ENCODE peak calls at places on chromosomes 5 and 9, in eight cellular contexts. K is fibroblast of lung, C is cardiac muscle cell, B is right cardiac atrium, E is mesendoderm, Z is sigmoid colon, R is osteoblast, V is mammary epithelial cell. P is an unnamed sample. For H3K4me1, the result is how much of the 10 kb centered on the place peaks cover.

GRCh38 chr5:173498871-173499470 is 117.5 kb downstream of the BOD1 start:
- DNase-seq in K (peak), V (no peak), R (peak), E (peak), Z (no peak), B (no peak), C (peak), P (no peak)

GRCh38 chr5:115810776-115811175 is 5.7 kb downstream of the CDO1 start:
- DNase-seq in B (no peak), Z (no peak), C (no peak), R (peak), K (peak), E (no peak), V (no peak), P (no peak)

GRCh38 chr9:110890416-110890815 is 147.9 kb downstream of the LPAR1 start:
- DNase-seq in C (peak), K (no peak), Z (no peak), R (no peak), B (no peak), V (no peak), E (no peak), P (no peak)

GRCh38 chr5:115873392-115873791 is 31.7 kb downstream of the AP3S1 start:
- DNase-seq in C (no peak), K (peak), Z (no peak), V (peak), R (peak), B (no peak), E (no peak), P (no peak)

GRCh38 chr9:20236676-20237075 is 385.6 kb downstream of the MLLT3 start:
- DNase-seq in K (no peak), R (no peak), V (peak), C (no peak), B (no peak), Z (no peak), E (no peak), P (no peak)

GRCh38 chr5:137622850-137623249 is 113.0 kb downstream of the KLHL3 start:
- DNase-seq in R (no peak), Z (peak), C (peak), E (no peak), B (peak), K (peak), V (peak), P (peak)

GRCh38 chr9:121201045-121201737 is 478 bp downstream of the RAB14 start:
- DNase-seq in V (peak), C (peak), E (peak), K (peak), Z (peak), R (peak), B (peak), P (no peak)

GRCh38 chr9:110921705-110922104 is 116.6 kb downstream of the LPAR1 start:
- DNase-seq in K (no peak), R (no peak), V (no peak), Z (no peak), B (no peak), C (no peak), E (no peak), P (no peak)

GRCh38 chr9:129731477-129732085 is 21.3 kb downstream of the PTGES start:
- DNase-seq in C (no peak), E (no peak), Z (no peak), V (no peak), R (peak), B (no peak), K (no peak), P (no peak)

GRCh38 chr5:74073257-74073656 is 447.3 kb downstream of the ARHGEF28 start:
- DNase-seq in R (no peak), Z (no peak), C (peak), B (no peak), E (peak), V (no peak), K (peak), P (no peak)

GRCh38 chr5:133801431-133801830 is 167.0 kb downstream of the C5orf15 start:
- DNase-seq in B (no peak), C (no peak), K (no peak), V (no peak), Z (no peak), E (no peak), R (no peak), P (no peak)

GRCh38 chr5:68176802-68177479 is 38.6 kb upstream of the PIK3R1 start:
- DNase-seq in B (no peak), C (peak), Z (no peak), E (peak), K (no peak), R (no peak), V (no peak), P (no peak)

GRCh38 chr5:57538341-57538955 is 55.8 kb upstream of the ACTBL2 start:
- DNase-seq in V (peak), B (no peak), R (peak), Z (no peak), E (no peak), C (peak), K (peak), P (no peak)

GRCh38 chr9:85521331-85522197 is 220.2 kb downstream of the AGTPBP1 start:
- DNase-seq in B (no peak), V (no peak), K (no peak), C (no peak), R (no peak), E (no peak), Z (no peak), P (peak)

GRCh38 chr5:40988761-40989510 is 79.6 kb downstream of the C7 start:
- DNase-seq in V (peak), R (no peak), B (no peak), K (peak), C (no peak), E (no peak), Z (no peak), P (no peak)

GRCh38 chr5:76082790-76083554 is at the start of gene SV2C:
- DNase-seq in R (peak), E (peak), K (peak), C (peak), V (peak), B (no peak), Z (no peak), P (no peak)

GRCh38 chr5:34534237-34535108 is 121.7 kb upstream of the RAI14 start:
- DNase-seq in K (peak), R (peak), E (no peak), C (peak), Z (no peak), B (no peak), V (peak), P (no peak)

GRCh38 chr9:95742821-95743220 is 132.7 kb upstream of the ERCC6L2 start:
- DNase-seq in Z (no peak), E (no peak), V (no peak), K (no peak), C (no peak), R (no peak), B (no peak), P (no peak)

GRCh38 chr9:135766707-135767106 is 64.7 kb downstream of the KCNT1 start:
- DNase-seq in R (no peak), V (no peak), K (no peak), B (no peak), E (no peak), Z (no peak), C (no peak), P (no peak)

GRCh38 chr9:132135456-132135855 is 26.4 kb upstream of the NTNG2 start:
- DNase-seq in V (no peak), C (no peak), R (no peak), K (no peak), E (no peak), B (no peak), Z (no peak), P (no peak)

DNA sequence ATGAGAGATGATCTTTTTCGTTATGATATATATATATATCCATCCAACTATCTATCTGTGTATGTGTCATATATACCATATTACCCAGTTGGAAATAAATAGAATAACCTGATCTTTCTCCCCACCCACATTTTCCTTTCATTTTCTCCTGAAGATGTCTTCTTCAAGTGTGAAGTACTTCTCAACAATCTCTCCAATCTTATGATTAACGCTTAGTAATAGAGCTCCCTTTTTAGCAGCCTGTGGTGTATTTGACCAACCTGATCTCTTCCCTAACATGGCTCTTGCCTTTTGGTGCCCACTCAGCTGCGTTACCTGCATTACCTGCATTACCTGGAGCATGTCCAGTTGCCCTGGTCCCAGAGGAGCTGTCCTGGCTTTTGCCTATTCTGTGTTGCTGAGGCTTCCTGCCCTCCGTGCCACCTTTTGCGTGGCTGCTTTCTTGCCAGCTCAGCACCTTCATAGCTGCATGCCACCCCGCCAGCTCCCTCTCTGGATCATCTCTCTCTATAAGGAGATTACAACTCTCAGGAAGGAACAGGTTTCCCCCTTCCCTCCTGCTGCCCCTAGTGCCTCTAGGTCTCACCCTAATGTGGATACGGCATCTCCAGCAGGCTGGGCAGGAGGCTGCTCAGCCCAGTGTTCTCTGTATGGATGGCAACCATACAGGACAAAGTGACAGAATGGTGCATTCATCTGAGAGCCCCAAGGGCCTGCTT is 126.6 kb downstream of the GADD45G start:
- DNase-seq in C (no peak), E (no peak), V (no peak), Z (no peak), B (no peak), R (no peak), K (no peak), P (no peak)
- H3K4me1 ChIP-seq in C (under half), E (under half), V (under half), Z (under half), B (under half), R (under half), K (under half), P (under half)

DNA sequence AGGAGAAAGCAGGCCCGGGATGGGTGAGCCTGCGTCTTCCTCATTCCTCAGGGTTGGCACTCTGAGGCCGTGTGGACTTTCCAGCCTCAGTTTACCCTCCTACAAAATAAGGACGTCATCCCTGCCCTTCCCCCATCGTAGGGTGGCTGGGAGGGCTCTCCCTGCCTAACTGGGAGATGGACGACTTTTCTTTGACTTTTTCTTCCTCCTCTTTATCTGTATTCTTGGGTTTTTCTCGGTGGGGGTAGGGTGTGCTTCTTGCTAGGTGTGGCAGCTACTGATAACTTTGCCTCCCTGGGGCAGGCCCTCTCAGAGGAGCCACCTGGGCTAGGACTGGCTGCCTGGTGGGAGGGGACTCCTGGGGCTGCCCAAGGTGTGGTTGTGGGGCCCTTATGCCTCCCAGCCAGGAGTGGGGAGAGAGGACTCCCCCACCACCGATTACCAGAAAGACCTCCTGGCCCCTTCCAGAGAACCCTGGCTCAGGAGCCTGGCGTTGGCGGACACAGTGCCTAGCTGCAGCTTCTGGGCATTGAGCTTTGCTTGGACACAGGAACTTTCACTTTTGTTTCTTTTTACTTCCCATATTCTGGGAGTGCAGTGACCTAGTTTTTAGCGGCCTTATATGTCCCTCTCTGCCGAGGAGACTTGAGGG is 6.1 kb downstream of the GLIPR2 start:
- DNase-seq in B (no peak), R (peak), K (no peak), E (no peak), C (no peak), Z (peak), V (no peak), P (no peak)
- H3K4me3 ChIP-seq in B (no peak), R (no peak), K (no peak), E (no peak), C (no peak), Z (no peak), V (no peak), P (no peak)

GRCh38 chr5:154818459-154819116 is 31.8 kb downstream of the FAXDC2 start:
- DNase-seq in Z (no peak), K (no peak), V (no peak), B (no peak), R (no peak), C (no peak), E (no peak), P (no peak)
- H3K27ac ChIP-seq in Z (peak), K (no peak), V (no peak), B (peak), R (no peak), C (peak), E (no peak), P (peak)

GRCh38 chr9:35616681-35617459 is 1.3 kb downstream of the CD72 start:
- DNase-seq in K (peak), Z (peak), B (peak), C (peak), V (peak), E (peak), R (peak), P (peak)
- H3K4me1 ChIP-seq in K (under half), Z (under half), B (under half), C (under half), V (under half), E (under half), R (under half), P (under half)

GRCh38 chr9:134698111-134698510 is 56.5 kb downstream of the COL5A1 start:
- DNase-seq in C (no peak), V (no peak), E (no peak), B (peak), K (no peak), Z (no peak), R (no peak), P (no peak)
- H3K4me3 ChIP-seq in C (no peak), V (no peak), E (no peak), B (no peak), K (no peak), Z (no peak), R (no peak), P (no peak)

GRCh38 chr9:92263131-92263530 is 30.4 kb downstream of the IARS1 start:
- DNase-seq in B (no peak), C (no peak), Z (no peak), R (no peak), E (no peak), V (no peak), K (no peak), P (no peak)
- H3K27ac ChIP-seq in B (no peak), C (no peak), Z (no peak), R (no peak), E (no peak), V (no peak), K (no peak), P (no peak)

DNA sequence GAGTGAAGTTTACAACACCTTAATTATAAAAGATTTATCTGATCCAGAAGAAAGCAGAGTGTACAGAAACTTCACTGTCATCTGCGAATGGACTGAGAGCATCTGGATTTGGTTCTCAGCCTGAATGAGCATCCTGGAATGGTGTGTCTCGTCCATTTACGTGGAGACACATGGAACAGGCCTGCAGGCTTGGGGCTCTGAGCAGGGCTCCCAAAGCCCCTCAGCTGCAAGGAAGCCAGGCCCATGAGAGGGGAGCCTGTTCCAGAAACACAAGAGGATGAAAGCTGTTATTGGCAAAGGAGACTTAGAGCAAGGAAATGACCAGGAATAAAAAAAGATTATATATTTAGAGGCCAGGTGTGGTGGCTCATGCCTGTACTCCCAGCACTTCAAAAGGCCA is 22.1 kb upstream of the TERT start:
- DNase-seq in Z (peak), K (no peak), R (no peak), C (no peak), V (no peak), B (no peak), E (no peak), P (no peak)
- H3K4me1 ChIP-seq in Z (under half), K (under half), R (under half), C (under half), V (under half), B (under half), E (under half), P (under half)